ENCODE peak calls at places on chromosomes 13 and 19, in ten cellular contexts. J is dermis microvascular lymphatic vessel endothelial cell; A is stimulated activated CD4-positive, alpha-beta T cell treated with anti-CD3 and anti-CD28 coated beads, Interleukin-15, amount 100 ng/mL, for 1 hour; H is uterus; Y is activated T-helper 2 cell treated with anti-CD3 and anti-CD28 coated beads, Interferon-gamma antibody, Interleukin-2, Interleukin-4, amounts not matched to agents 10 μg/mL and 5 μg/mL and 100 μg/mL, durations not matched to agents 14 hours and 24 hours and 36 hours; S is HT1080; P is activated T-helper 1 cell treated with anti-CD3 and anti-CD28 coated beads, Interleukin-12 subunit alpha, Interleukin-12 subunit beta, Interleukin-2, Interleukin-4 antibody, amounts not matched to agents 30 ng/mL and 10 ng/mL and 1 ng/mL, durations not matched to agents 14 hours and 24 hours and 36 hours; F is astrocyte of the spinal cord; C is T-helper 9 cell; I is amniotic stem cell. N is an unnamed sample.

GRCh38 chr13:71417205-71417604 is 449.8 kb downstream of the DACH1 start:
- DNase-seq in J (no peak), A (no peak), H (no peak), Y (no peak), S (peak; percentile 56), P (no peak), F (peak; percentile 30), C (no peak), I (no peak), N (no peak)

GRCh38 chr13:48038763-48039162 is 1.2 kb downstream of the NUDT15 start:
- DNase-seq in J (peak; percentile 15), A (no peak), H (no peak), Y (no peak), S (peak; percentile 4), P (no peak), F (no peak), C (no peak), I (no peak), N (no peak)

GRCh38 chr19:30253581-30253996 is 118.6 kb upstream of the ZNF536 start:
- DNase-seq in J (no peak), A (no peak), H (no peak), Y (no peak), S (peak; percentile 45), P (no peak), F (no peak), C (no peak), I (no peak), N (no peak)

GRCh38 chr13:28856284-28856683 is 36.1 kb downstream of the MTUS2 start:
- DNase-seq in J (no peak), A (no peak), H (no peak), Y (no peak), S (no peak), P (no peak), F (no peak), C (no peak), I (no peak), N (no peak)

GRCh38 chr19:53865523-53865917 is 2.2 kb upstream of the MYADM start:
- DNase-seq in J (no peak), A (no peak), H (no peak), Y (no peak), S (no peak), P (no peak), F (no peak), C (no peak), I (no peak), N (no peak)

GRCh38 chr19:10219678-10220077 is 11.5 kb downstream of the S1PR2 start:
- DNase-seq in J (peak; percentile 27), A (no peak), H (no peak), Y (no peak), S (peak; percentile 46), P (peak; percentile 22), F (no peak), C (peak; percentile 25), I (no peak), N (no peak)

GRCh38 chr19:8396563-8397203 is 6.5 kb downstream of the RAB11B start:
- DNase-seq in J (peak; percentile 88), A (peak; percentile 56), H (peak; percentile 72), Y (peak; percentile 69), S (peak; percentile 45), P (peak; percentile 59), F (peak; percentile 35), C (peak; percentile 73), I (no peak), N (no peak)

GRCh38 chr19:38849746-38850230 is at the start of gene HNRNPL:
- DNase-seq in J (no peak), A (peak; percentile 99), H (peak; percentile 99), Y (peak; percentile 99), S (no peak), P (no peak), F (no peak), C (peak; percentile 98), I (no peak), N (no peak)

GRCh38 chr13:113489171-113489548 is 1.4 kb downstream of the DCUN1D2 start:
- DNase-seq in J (no peak), A (no peak), H (no peak), Y (no peak), S (no peak), P (no peak), F (no peak), C (no peak), I (no peak), N (no peak)

GRCh38 chr19:41999878-42000208 is 5.8 kb upstream of the ATP1A3 start:
- DNase-seq in J (no peak), A (no peak), H (no peak), Y (no peak), S (no peak), P (no peak), F (no peak), C (no peak), I (no peak), N (no peak)

GRCh38 chr13:80340643-80341097 is 256 bp downstream of the SPRY2 start:
- DNase-seq in J (peak; percentile 82), A (no peak), H (no peak), Y (no peak), S (peak; percentile 22), P (no peak), F (peak; percentile 67), C (no peak), I (no peak), N (no peak)

GRCh38 chr13:52644108-52644507 is 1.9 kb downstream of the HNRNPA1L2 start:
- DNase-seq in J (no peak), A (no peak), H (no peak), Y (no peak), S (no peak), P (no peak), F (no peak), C (no peak), I (no peak), N (no peak)

GRCh38 chr13:88919970-88920628 is 1248.9 kb downstream of the SLITRK5 start:
- DNase-seq in J (no peak), A (peak; percentile 4), H (no peak), Y (peak; percentile 50), S (no peak), P (peak; percentile 50), F (no peak), C (no peak), I (no peak), N (no peak)

GRCh38 chr19:23283925-23284324 is 33.7 kb upstream of the ZNF724 start:
- DNase-seq in J (peak; percentile 39), A (peak; percentile 45), H (peak; percentile 26), Y (peak; percentile 23), S (peak; percentile 38), P (no peak), F (no peak), C (peak; percentile 57), I (no peak), N (no peak)

GRCh38 chr19:46605356-46605821 is 4.3 kb downstream of the CALM3 start:
- DNase-seq in J (no peak), A (no peak), H (no peak), Y (no peak), S (no peak), P (no peak), F (no peak), C (no peak), I (no peak), N (no peak)

GRCh38 chr13:91369432-91369831 is 21.9 kb downstream of the MIR17HG start:
- DNase-seq in J (peak; percentile 21), A (no peak), H (no peak), Y (no peak), S (peak; percentile 68), P (no peak), F (peak; percentile 48), C (no peak), I (no peak), N (no peak)